ENCODE peak calls at places on chromosomes 3 and 15, in four cellular contexts. I is aorta, L is pancreas, E is upper lobe of left lung. Z is an unnamed sample.
A peak's percentile ranks its signal among the peaks of the same experiment; 100 is the strongest.

GRCh38 chr3:133366921-133367320 is 32.9 kb upstream of the BFSP2 start:
- DNase-seq in I (no peak), L (no peak), E (no peak), Z (no peak)

GRCh38 chr15:79849789-79850188 is 47.0 kb downstream of the MTHFS start:
- DNase-seq in I (no peak), L (no peak), E (no peak), Z (no peak)

GRCh38 chr15:31364301-31365031 is 37.8 kb downstream of the KLF13 start:
- DNase-seq in I (no peak), E (no peak), L (peak; percentile 25), Z (no peak)

GRCh38 chr15:27956285-27956684 is 142.8 kb downstream of the OCA2 start:
- DNase-seq in E (no peak), L (no peak), I (no peak), Z (no peak)

GRCh38 chr15:50182233-50183013 is 427 bp downstream of the SLC27A2 start:
- DNase-seq in L (peak; percentile 18), I (no peak), E (peak; percentile 90), Z (no peak)

GRCh38 chr3:54999159-54999558 is 71.3 kb upstream of the LRTM1 start:
- DNase-seq in I (no peak), E (no peak), L (no peak), Z (no peak)

GRCh38 chr3:42652611-42653302 is 740 bp upstream of the ZBTB47 start:
- DNase-seq in L (peak; percentile 55), I (no peak), E (no peak), Z (no peak)

GRCh38 chr15:25903024-25903581 is 40.0 kb upstream of the ATP10A start:
- DNase-seq in L (no peak), E (peak; percentile 21), I (no peak), Z (no peak)

GRCh38 chr3:186021673-186022362 is 84.0 kb upstream of the TRA2B start:
- DNase-seq in E (no peak), L (no peak), I (no peak), Z (no peak)

DNA sequence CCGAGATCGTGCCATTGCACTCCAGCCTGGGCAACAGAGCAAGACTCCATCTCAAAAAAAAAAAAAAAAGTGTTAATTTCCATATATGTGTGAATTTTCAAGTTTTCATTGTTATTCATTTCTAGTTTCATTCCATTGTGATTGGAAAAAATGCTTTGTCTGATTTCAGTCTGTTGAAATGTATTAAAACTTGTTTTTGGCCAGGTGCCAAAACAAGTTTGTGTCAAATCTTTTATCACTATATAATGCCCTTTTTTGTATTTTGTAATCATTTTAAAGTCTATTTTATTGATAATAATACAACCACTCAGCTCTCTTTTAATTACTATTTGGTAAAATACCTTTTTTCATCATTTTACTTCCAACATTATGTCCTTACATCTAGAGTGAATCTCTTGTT is 42.5 kb downstream of the TFRC start:
- DNase-seq in I (no peak), E (no peak), L (no peak), Z (no peak)
- H3K9me3 ChIP-seq in I (peaks cover 1% of the 10 kb centered on the region), E (no peaks in the 10 kb centered on the region), L (no peaks in the 10 kb centered on the region), Z (peaks cover 2% of the 10 kb centered on the region)

GRCh38 chr15:29093065-29093435 is 176.6 kb downstream of the NSMCE3 start:
- DNase-seq in L (no peak), I (peak; percentile 67), E (peak; percentile 77), Z (no peak)

GRCh38 chr15:29095746-29096145 is 173.9 kb downstream of the NSMCE3 start:
- DNase-seq in L (no peak), E (no peak), I (peak; percentile 34), Z (no peak)

GRCh38 chr15:29094711-29095110 is 174.9 kb downstream of the NSMCE3 start:
- DNase-seq in I (no peak), L (no peak), E (no peak), Z (no peak)

GRCh38 chr15:29092376-29093064 is 177.1 kb downstream of the NSMCE3 start:
- DNase-seq in E (no peak), L (no peak), I (peak; percentile 34), Z (no peak)

DNA sequence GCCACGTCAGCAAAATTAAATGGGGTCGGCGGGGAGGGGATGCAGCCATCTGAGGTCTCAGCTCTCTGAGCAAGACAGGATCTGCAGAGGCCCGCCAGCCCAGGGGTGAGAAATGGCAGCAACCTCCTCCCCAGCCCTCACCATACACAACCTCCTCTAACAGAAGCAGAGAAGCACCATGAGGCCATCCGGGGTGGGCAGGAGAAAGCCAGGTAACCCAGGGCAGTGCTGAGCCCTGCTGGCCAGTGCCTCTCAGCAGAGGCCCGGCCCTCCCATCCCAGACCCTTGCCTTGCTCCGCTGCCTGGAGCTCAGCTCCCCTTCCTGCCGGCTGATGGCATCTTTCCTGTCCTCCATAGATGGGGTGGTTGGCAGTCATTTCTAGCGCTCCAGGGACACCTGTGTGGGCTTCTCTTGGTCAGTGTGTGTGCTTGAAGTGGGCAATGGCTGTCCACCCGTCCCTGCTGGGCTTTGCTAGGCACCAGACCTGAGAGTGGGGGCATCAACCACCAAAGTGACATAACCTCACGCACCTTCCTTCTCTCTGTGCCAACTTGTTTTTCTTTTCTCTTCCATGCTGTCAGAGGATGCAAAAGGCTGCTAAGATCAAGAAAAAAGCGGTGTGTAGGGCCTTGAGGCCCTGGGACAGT is 175.8 kb downstream of the NSMCE3 start:
- DNase-seq in E (no peak), I (peak; percentile 62), L (no peak), Z (no peak)
- H3K9me3 ChIP-seq in E (no peaks in the 10 kb centered on the region), I (no peaks in the 10 kb centered on the region), L (no peaks in the 10 kb centered on the region), Z (no peaks in the 10 kb centered on the region)

GRCh38 chr3:541328-541727 is 344.8 kb downstream of the CHL1 start:
- DNase-seq in I (no peak), E (no peak), L (no peak), Z (no peak)

GRCh38 chr3:542030-542429 is 345.5 kb downstream of the CHL1 start:
- DNase-seq in E (no peak), I (no peak), L (no peak), Z (no peak)

GRCh38 chr3:535566-536416 is 339.2 kb downstream of the CHL1 start:
- DNase-seq in E (peak; percentile 92), I (peak; percentile 88), L (peak; percentile 33), Z (no peak)

GRCh38 chr3:536417-536813 is 339.9 kb downstream of the CHL1 start:
- DNase-seq in I (no peak), E (no peak), L (no peak), Z (no peak)
- H3K9me3 ChIP-seq in I (no peaks in the 10 kb centered on the region), E (no peaks in the 10 kb centered on the region), L (no peaks in the 10 kb centered on the region), Z (no peaks in the 10 kb centered on the region)

DNA sequence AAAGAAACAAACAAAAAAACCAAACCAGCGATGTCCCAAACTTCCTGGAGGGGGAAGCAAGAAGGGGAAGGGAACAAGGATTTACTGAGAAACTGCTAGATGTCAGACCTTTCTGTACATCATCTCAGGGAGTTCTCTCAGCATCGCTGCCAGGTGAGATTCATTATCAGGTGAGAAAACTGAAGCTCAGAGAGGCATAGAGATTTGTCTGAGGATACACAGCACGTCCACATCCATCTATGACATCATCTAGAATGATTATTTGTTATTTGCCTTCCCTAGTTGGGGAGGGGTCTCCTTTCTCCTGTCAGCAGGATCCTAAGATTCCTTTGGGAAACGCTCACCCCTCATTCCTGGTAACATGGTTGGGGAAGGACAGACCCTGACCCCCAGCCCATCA is 57.1 kb upstream of the LINGO1 start:
- DNase-seq in I (no peak), E (no peak), L (no peak), Z (no peak)
- H3K9me3 ChIP-seq in I (no peaks in the 10 kb centered on the region), E (no peaks in the 10 kb centered on the region), L (no peaks in the 10 kb centered on the region), Z (no peaks in the 10 kb centered on the region)

GRCh38 chr15:21262851-21263400 is 177.4 kb downstream of the POTEB3 start:
- DNase-seq in L (no peak), I (no peak), E (no peak), Z (no peak)

GRCh38 chr15:21267231-21267630 is 173.1 kb downstream of the POTEB3 start:
- DNase-seq in E (no peak), I (no peak), L (no peak), Z (no peak)

GRCh38 chr15:21261965-21262850 is 178.1 kb downstream of the POTEB3 start:
- DNase-seq in E (peak; percentile 87), I (peak; percentile 81), L (no peak), Z (no peak)

GRCh38 chr15:21260966-21261395 is 179.3 kb downstream of the POTEB3 start:
- DNase-seq in L (no peak), I (peak; percentile 81), E (peak; percentile 81), Z (no peak)

GRCh38 chr15:21261396-21261964 is 178.8 kb downstream of the POTEB3 start:
- DNase-seq in L (no peak), E (peak; percentile 84), I (peak; percentile 79), Z (peak; percentile 14)
- H3K9me3 ChIP-seq in L (no peaks in the 10 kb centered on the region), E (no peaks in the 10 kb centered on the region), I (no peaks in the 10 kb centered on the region), Z (no peaks in the 10 kb centered on the region)